ENCODE peak calls at places on chromosome 4, in seven cellular contexts. I is glutamatergic neuron, X is HL-60, K is NCI-H1694 treated with DMSO at 0.1 percent for 48 hours, P is EL, G is G401, F is endodermal cell. L is an unnamed sample.

GRCh38 chr4:157818946-157819692 is 353.7 kb downstream of the GASK1B start:
- DNase-seq in K (no peak), X (no peak), P (no peak), I (no peak), F (no peak), G (no peak), L (no peak)

GRCh38 chr4:3864736-3865721 is 98.8 kb downstream of the ADRA2C start:
- DNase-seq in G (no peak), X (no peak), K (no peak), F (no peak), I (peak), P (no peak), L (no peak)

GRCh38 chr4:113407409-113407808 is 354.1 kb downstream of the CAMK2D start:
- DNase-seq in G (no peak), P (no peak), X (no peak), F (peak), I (no peak), K (no peak), L (no peak)

GRCh38 chr4:113971706-113972360 is 7.6 kb downstream of the ARSJ start:
- DNase-seq in P (peak), F (no peak), K (no peak), G (no peak), I (no peak), X (no peak), L (peak)

GRCh38 chr4:161926033-161926828 is 237.6 kb downstream of the FSTL5 start:
- DNase-seq in I (no peak), P (no peak), F (no peak), K (no peak), X (no peak), G (no peak), L (peak)

GRCh38 chr4:87150498-87151261 is 69.7 kb downstream of the KLHL8 start:
- DNase-seq in P (peak), K (peak), X (peak), F (peak), I (no peak), G (peak), L (peak)

GRCh38 chr4:154329939-154330338 is 161.7 kb downstream of the DCHS2 start:
- DNase-seq in K (no peak), I (no peak), F (no peak), X (no peak), G (no peak), P (no peak), L (peak)

GRCh38 chr4:104641427-104641826 is 146.7 kb upstream of the CXXC4 start:
- DNase-seq in I (peak), K (no peak), G (no peak), P (no peak), X (no peak), F (no peak), L (no peak)

GRCh38 chr4:88138561-88138960 is 19.9 kb downstream of the ABCG2 start:
- DNase-seq in I (no peak), K (no peak), F (no peak), P (peak), X (no peak), G (no peak), L (peak)

GRCh38 chr4:7952615-7953014 is 13.0 kb upstream of the AFAP1 start:
- DNase-seq in F (no peak), K (no peak), G (no peak), P (no peak), X (no peak), I (no peak), L (no peak)

GRCh38 chr4:182215171-182215570 is 28.0 kb upstream of the TENM3 start:
- DNase-seq in I (no peak), K (no peak), G (no peak), F (no peak), X (no peak), P (no peak), L (peak)

GRCh38 chr4:101835121-101835904 is 44.8 kb downstream of the BANK1 start:
- DNase-seq in I (no peak), P (peak), K (no peak), G (peak), X (no peak), F (no peak), L (peak)

GRCh38 chr4:149465941-149466340 is 349.7 kb downstream of the IQCM start:
- DNase-seq in P (peak), G (no peak), K (no peak), F (no peak), I (no peak), X (no peak), L (peak)

GRCh38 chr4:70632028-70632427 is 3.5 kb downstream of the ENAM start:
- DNase-seq in G (no peak), P (peak), I (no peak), X (no peak), K (no peak), F (no peak), L (peak)

GRCh38 chr4:113784497-113785254 is 23.1 kb upstream of the CAMK2D start:
- DNase-seq in X (no peak), F (no peak), I (no peak), K (no peak), G (no peak), P (peak), L (peak)

GRCh38 chr4:74480267-74480666 is 35.3 kb downstream of the AREG start:
- DNase-seq in G (no peak), P (no peak), X (no peak), F (no peak), I (no peak), K (no peak), L (no peak)